ENCODE peak calls at places on chromosome 22, in six cellular contexts. W is heart right ventricle; X is Calu3; R is AG04450; O is CD8-positive, alpha-beta T cell; L is AG10803. D is an unnamed sample.

GRCh38 chr22:30774566-30774965 is 79.9 kb downstream of the OSBP2 start:
- DNase-seq in W (no peak), X (no peak), R (no peak), O (no peak), L (no peak), D (no peak)

GRCh38 chr22:37300551-37301017 is 18.3 kb downstream of the CYTH4 start:
- DNase-seq in W (no peak), X (no peak), R (no peak), O (peak), L (no peak), D (no peak)

GRCh38 chr22:18077087-18077638 is 627 bp upstream of the PEX26 start:
- DNase-seq in W (no peak), X (no peak), R (no peak), O (no peak), L (no peak), D (no peak)

GRCh38 chr22:37782340-37783168 is 25.2 kb upstream of the GCAT start:
- DNase-seq in W (no peak), X (peak), R (no peak), O (no peak), L (peak), D (no peak)

GRCh38 chr22:16987822-16988221 is 20.2 kb downstream of the GAB4 start:
- DNase-seq in W (no peak), X (no peak), R (no peak), O (no peak), L (no peak), D (no peak)

GRCh38 chr22:46963672-46964545 is 201.5 kb downstream of the TBC1D22A start:
- DNase-seq in W (no peak), X (no peak), R (no peak), O (no peak), L (no peak), D (no peak)

GRCh38 chr22:42217019-42217751 is 53.3 kb downstream of the TCF20 start:
- DNase-seq in W (no peak), X (no peak), R (no peak), O (no peak), L (no peak), D (no peak)

GRCh38 chr22:48492371-48493320 is 1335.0 kb downstream of the BRD1 start:
- DNase-seq in W (peak), X (peak), R (peak), O (no peak), L (peak), D (peak)

GRCh38 chr22:24134090-24134846 is 47.0 kb upstream of the SUSD2 start:
- DNase-seq in W (peak), X (no peak), R (no peak), O (peak), L (no peak), D (no peak)

GRCh38 chr22:47169801-47170140 is 407.3 kb downstream of the TBC1D22A start:
- DNase-seq in W (no peak), X (no peak), R (no peak), O (no peak), L (no peak), D (no peak)

GRCh38 chr22:38428714-38429113 is 26.3 kb downstream of the KCNJ4 start:
- DNase-seq in W (no peak), X (no peak), R (no peak), O (no peak), L (no peak), D (no peak)

GRCh38 chr22:27995801-27996528 is 76.9 kb upstream of the PITPNB start:
- DNase-seq in W (no peak), X (peak), R (no peak), O (no peak), L (no peak), D (peak)

GRCh38 chr22:38477515-38477914 is 9.6 kb downstream of the KDELR3 start:
- DNase-seq in W (no peak), X (no peak), R (no peak), O (no peak), L (no peak), D (no peak)

GRCh38 chr22:27097933-27098332 is 440.5 kb downstream of the MIAT start:
- DNase-seq in W (no peak), X (no peak), R (no peak), O (no peak), L (peak), D (no peak)

GRCh38 chr22:17130199-17130598 is 9.0 kb upstream of the TMEM121B start:
- DNase-seq in W (no peak), X (no peak), R (no peak), O (no peak), L (peak), D (peak)

GRCh38 chr22:25749420-25750169 is 7.6 kb downstream of the MYO18B start:
- DNase-seq in W (no peak), X (no peak), R (no peak), O (no peak), L (no peak), D (no peak)

GRCh38 chr22:19052941-19053551 is 69.2 kb downstream of the DGCR2 start:
- DNase-seq in W (no peak), X (no peak), R (no peak), O (no peak), L (no peak), D (no peak)

GRCh38 chr22:45742866-45743450 is 71.3 kb downstream of the ATXN10 start:
- DNase-seq in W (no peak), X (peak), R (no peak), O (no peak), L (peak), D (peak)

GRCh38 chr22:31229402-31230140 is 17.5 kb downstream of the LIMK2 start:
- DNase-seq in W (peak), X (no peak), R (no peak), O (no peak), L (peak), D (no peak)

GRCh38 chr22:36873614-36874308 is 13.0 kb downstream of the NCF4 start:
- DNase-seq in W (peak), X (peak), R (no peak), O (no peak), L (peak), D (peak)

GRCh38 chr22:17396531-17396930 is 27.3 kb downstream of the CECR2 start:
- DNase-seq in W (no peak), X (no peak), R (no peak), O (no peak), L (no peak), D (no peak)

GRCh38 chr22:33757443-33758124 is 162.7 kb downstream of the LARGE1 start:
- DNase-seq in W (no peak), X (no peak), R (no peak), O (no peak), L (no peak), D (no peak)

GRCh38 chr22:47781024-47781423 is 1018.6 kb downstream of the TBC1D22A start:
- DNase-seq in W (no peak), X (no peak), R (no peak), O (no peak), L (no peak), D (no peak)

GRCh38 chr22:32590556-32590955 is 115.9 kb downstream of the FBXO7 start:
- DNase-seq in W (no peak), X (no peak), R (no peak), O (no peak), L (peak), D (no peak)

GRCh38 chr22:50641696-50642607 is 14.0 kb upstream of the ARSA start:
- DNase-seq in W (peak), X (no peak), R (no peak), O (no peak), L (peak), D (no peak)
- TF ChIP-seq CTCF in W (peak), X (no peak), R (peak), O (no peak), L (peak), D (no peak)

DNA sequence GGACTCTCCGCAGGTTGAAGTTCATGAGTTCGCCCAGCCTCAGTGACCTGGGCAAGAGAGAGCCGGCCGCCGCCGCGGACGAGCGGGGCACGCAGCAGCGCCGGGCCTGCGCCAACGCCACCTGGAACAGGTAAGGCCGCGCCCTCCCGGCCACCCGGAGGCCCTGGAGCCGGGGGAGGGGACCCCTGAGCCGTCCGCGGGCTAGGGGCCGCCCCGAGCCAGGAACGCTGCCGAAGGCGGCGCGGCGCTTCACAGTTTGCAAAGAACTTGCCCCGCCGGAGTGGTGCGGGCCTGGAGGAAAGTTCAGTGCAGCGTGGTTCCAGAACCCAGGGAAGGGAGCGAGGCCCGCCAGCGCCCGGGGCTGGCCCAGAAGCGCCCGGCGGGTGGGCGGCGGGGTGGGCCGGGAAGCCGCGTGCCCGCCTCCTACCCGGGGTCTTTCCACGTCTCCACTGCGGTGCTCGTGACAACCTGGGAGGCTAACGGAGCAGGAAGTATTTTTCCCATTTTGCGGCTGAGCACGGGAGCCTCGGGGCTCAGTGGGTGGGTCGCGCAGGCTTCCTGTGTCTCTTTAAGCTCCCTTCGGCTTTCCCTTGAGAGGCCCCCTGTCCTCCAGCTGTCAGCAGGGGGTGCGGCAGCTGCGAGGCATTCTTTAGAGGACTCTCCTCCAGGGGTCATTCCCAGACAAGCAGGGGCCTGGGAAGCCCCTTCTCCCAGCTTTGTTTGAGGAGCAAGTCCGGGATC is 645 bp downstream of the PRR5 start:
- DNase-seq in W (no peak), X (peak), R (no peak), O (no peak), L (peak), D (peak)
- TF ChIP-seq CTCF in W (no peak), X (no peak), R (peak), O (no peak), L (no peak), D (peak)

GRCh38 chr22:35311551-35311999 is 11.9 kb downstream of the TOM1 start:
- DNase-seq in W (no peak), X (no peak), R (no peak), O (no peak), L (no peak), D (peak)
- TF ChIP-seq CTCF in W (no peak), X (no peak), R (no peak), O (no peak), L (no peak), D (no peak)

DNA sequence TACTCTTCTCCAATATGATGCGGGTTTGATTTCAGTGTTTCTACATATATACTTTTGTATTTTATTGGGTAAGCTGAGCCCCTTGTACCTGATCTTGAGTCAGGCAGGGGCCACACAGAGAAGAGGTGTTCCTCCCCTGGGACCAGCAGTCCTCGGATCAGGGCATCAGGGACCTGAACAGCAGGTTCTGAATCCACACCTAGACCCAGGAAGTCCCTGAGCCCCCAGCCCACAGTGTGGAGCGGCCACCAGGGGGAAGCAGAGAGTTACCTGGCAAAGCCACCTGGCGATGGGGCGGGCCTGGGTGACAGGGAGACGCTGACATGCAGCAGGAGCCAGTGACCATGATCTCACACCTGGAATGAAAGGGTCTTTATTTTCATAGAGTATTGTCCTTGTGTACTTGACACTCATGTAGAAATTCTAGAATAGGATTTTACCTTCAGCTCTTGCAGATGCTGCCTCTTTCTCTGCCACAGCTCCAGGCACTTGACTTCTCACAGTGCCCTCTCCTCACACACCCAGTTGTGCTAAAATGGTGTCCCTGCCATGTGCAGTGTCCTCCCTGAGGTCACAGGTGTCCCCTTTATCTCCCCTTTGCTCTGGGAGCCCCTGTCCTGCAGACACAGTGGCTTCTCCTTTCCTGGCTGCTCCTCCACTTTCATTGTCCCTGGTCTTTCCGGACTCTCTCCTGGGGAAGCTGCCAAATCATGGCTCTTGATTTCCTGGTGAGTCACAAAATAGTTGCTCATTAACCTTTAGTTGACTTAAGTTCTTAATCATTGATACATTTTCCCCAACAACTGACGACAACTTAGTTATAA is 48.5 kb downstream of the GGTLC2 start:
- DNase-seq in W (no peak), X (peak), R (no peak), O (peak), L (peak), D (peak)
- TF ChIP-seq CTCF in W (no peak), X (peak), R (peak), O (peak), L (peak), D (peak)